ENCODE peak calls at places on chromosomes 2 and 18, in ten cellular contexts. One of them, this sample, is unnamed.

GRCh38 chr18:63980027-63980426 is 10.1 kb downstream of the SERPINB8 start:
- DNase-seq in GM23248: peak; percentile 32
- DNase-seq in NCI-H345: no peak
- DNase-seq in AG09319: no peak
- DNase-seq in non-pigmented ciliary epithelial cell: no peak
- DNase-seq in iris pigment epithelial cell: no peak
- DNase-seq in left colon: no peak
- DNase-seq in A549: no peak
- DNase-seq in GM23338: no peak
- DNase-seq in heart right ventricle: no peak
- DNase-seq in this sample: no peak

GRCh38 chr2:218438601-218439000 is 19.7 kb downstream of the VIL1 start:
- DNase-seq in GM23338: no peak
- DNase-seq in NCI-H345: no peak
- DNase-seq in non-pigmented ciliary epithelial cell: no peak
- DNase-seq in AG09319: no peak
- DNase-seq in A549: no peak
- DNase-seq in iris pigment epithelial cell: peak; percentile 20
- DNase-seq in GM23248: no peak
- DNase-seq in heart right ventricle: no peak
- DNase-seq in left colon: no peak
- DNase-seq in this sample: no peak

GRCh38 chr2:157751462-157752058 is 122.9 kb upstream of the ACVR1C start:
- DNase-seq in heart right ventricle: no peak
- DNase-seq in AG09319: no peak
- DNase-seq in iris pigment epithelial cell: peak; percentile 63
- DNase-seq in left colon: no peak
- DNase-seq in NCI-H345: peak; percentile 31
- DNase-seq in non-pigmented ciliary epithelial cell: peak; percentile 35
- DNase-seq in GM23338: peak; percentile 72
- DNase-seq in A549: no peak
- DNase-seq in GM23248: peak; percentile 10
- DNase-seq in this sample: peak; percentile 90

GRCh38 chr2:70043252-70043875 is 43.9 kb upstream of the PCBP1 start:
- DNase-seq in GM23338: no peak
- DNase-seq in GM23248: no peak
- DNase-seq in left colon: peak; percentile 33
- DNase-seq in AG09319: no peak
- DNase-seq in NCI-H345: no peak
- DNase-seq in iris pigment epithelial cell: no peak
- DNase-seq in non-pigmented ciliary epithelial cell: no peak
- DNase-seq in heart right ventricle: no peak
- DNase-seq in A549: no peak
- DNase-seq in this sample: no peak

GRCh38 chr2:3041841-3042600 is 335.6 kb downstream of the EIPR1 start:
- DNase-seq in NCI-H345: peak; percentile 41
- DNase-seq in heart right ventricle: peak; percentile 79
- DNase-seq in GM23338: no peak
- DNase-seq in non-pigmented ciliary epithelial cell: no peak
- DNase-seq in iris pigment epithelial cell: no peak
- DNase-seq in GM23248: no peak
- DNase-seq in left colon: no peak
- DNase-seq in AG09319: no peak
- DNase-seq in A549: no peak
- DNase-seq in this sample: no peak

GRCh38 chr2:64840419-64840818 is 148.8 kb upstream of the SLC1A4 start:
- DNase-seq in NCI-H345: no peak
- DNase-seq in non-pigmented ciliary epithelial cell: no peak
- DNase-seq in AG09319: no peak
- DNase-seq in iris pigment epithelial cell: no peak
- DNase-seq in heart right ventricle: no peak
- DNase-seq in GM23248: peak; percentile 79
- DNase-seq in A549: no peak
- DNase-seq in left colon: no peak
- DNase-seq in GM23338: no peak
- DNase-seq in this sample: no peak

GRCh38 chr2:196758474-196759377 is 40.8 kb downstream of the GTF3C3 start:
- DNase-seq in AG09319: peak; percentile 14
- DNase-seq in left colon: no peak
- DNase-seq in heart right ventricle: no peak
- DNase-seq in non-pigmented ciliary epithelial cell: no peak
- DNase-seq in GM23248: peak; percentile 70
- DNase-seq in NCI-H345: peak; percentile 3
- DNase-seq in iris pigment epithelial cell: peak; percentile 43
- DNase-seq in A549: no peak
- DNase-seq in GM23338: no peak
- DNase-seq in this sample: no peak

GRCh38 chr2:205387350-205388045 is 294.8 kb upstream of the NRP2 start:
- DNase-seq in NCI-H345: no peak
- DNase-seq in iris pigment epithelial cell: no peak
- DNase-seq in AG09319: no peak
- DNase-seq in GM23338: no peak
- DNase-seq in GM23248: no peak
- DNase-seq in heart right ventricle: no peak
- DNase-seq in A549: no peak
- DNase-seq in non-pigmented ciliary epithelial cell: no peak
- DNase-seq in left colon: no peak
- DNase-seq in this sample: no peak

GRCh38 chr18:74378179-74378682 is 62.6 kb downstream of the C18orf63 start:
- DNase-seq in iris pigment epithelial cell: no peak
- DNase-seq in AG09319: no peak
- DNase-seq in NCI-H345: no peak
- DNase-seq in A549: no peak
- DNase-seq in GM23338: no peak
- DNase-seq in left colon: no peak
- DNase-seq in non-pigmented ciliary epithelial cell: no peak
- DNase-seq in heart right ventricle: no peak
- DNase-seq in GM23248: peak; percentile 66
- DNase-seq in this sample: no peak

GRCh38 chr2:235495373-235496238 is 1.8 kb downstream of the AGAP1 start:
- DNase-seq in left colon: no peak
- DNase-seq in non-pigmented ciliary epithelial cell: no peak
- DNase-seq in GM23248: peak; percentile 34
- DNase-seq in heart right ventricle: no peak
- DNase-seq in A549: no peak
- DNase-seq in AG09319: no peak
- DNase-seq in iris pigment epithelial cell: no peak
- DNase-seq in NCI-H345: peak; percentile 23
- DNase-seq in GM23338: no peak
- DNase-seq in this sample: no peak

GRCh38 chr18:944440-944839 is 39.8 kb downstream of the ADCYAP1 start:
- DNase-seq in AG09319: no peak
- DNase-seq in iris pigment epithelial cell: peak; percentile 49
- DNase-seq in NCI-H345: no peak
- DNase-seq in left colon: no peak
- DNase-seq in GM23338: no peak
- DNase-seq in heart right ventricle: no peak
- DNase-seq in non-pigmented ciliary epithelial cell: peak; percentile 35
- DNase-seq in GM23248: peak; percentile 60
- DNase-seq in A549: no peak
- DNase-seq in this sample: peak; percentile 36

GRCh38 chr2:217795067-217795466 is 207.7 kb downstream of the TNS1 start:
- DNase-seq in GM23338: no peak
- DNase-seq in left colon: no peak
- DNase-seq in iris pigment epithelial cell: no peak
- DNase-seq in NCI-H345: no peak
- DNase-seq in heart right ventricle: no peak
- DNase-seq in GM23248: no peak
- DNase-seq in AG09319: no peak
- DNase-seq in non-pigmented ciliary epithelial cell: no peak
- DNase-seq in A549: no peak
- DNase-seq in this sample: no peak

GRCh38 chr2:65186872-65187851 is 40.5 kb upstream of the ACTR2 start:
- DNase-seq in left colon: peak; percentile 71
- DNase-seq in GM23338: peak; percentile 91
- DNase-seq in NCI-H345: peak; percentile 28
- DNase-seq in AG09319: peak; percentile 40
- DNase-seq in non-pigmented ciliary epithelial cell: peak; percentile 36
- DNase-seq in iris pigment epithelial cell: peak; percentile 85
- DNase-seq in A549: peak; percentile 88
- DNase-seq in heart right ventricle: peak; percentile 77
- DNase-seq in GM23248: peak; percentile 87
- DNase-seq in this sample: peak; percentile 25

GRCh38 chr2:33380661-33381183 is 95.7 kb upstream of the RASGRP3 start:
- DNase-seq in non-pigmented ciliary epithelial cell: no peak
- DNase-seq in GM23248: no peak
- DNase-seq in NCI-H345: no peak
- DNase-seq in A549: no peak
- DNase-seq in AG09319: no peak
- DNase-seq in left colon: no peak
- DNase-seq in heart right ventricle: no peak
- DNase-seq in GM23338: no peak
- DNase-seq in iris pigment epithelial cell: no peak
- DNase-seq in this sample: no peak

GRCh38 chr18:56721491-56721890 is 70.3 kb downstream of the WDR7 start:
- DNase-seq in AG09319: no peak
- DNase-seq in GM23338: no peak
- DNase-seq in NCI-H345: no peak
- DNase-seq in non-pigmented ciliary epithelial cell: no peak
- DNase-seq in iris pigment epithelial cell: peak; percentile 89
- DNase-seq in left colon: no peak
- DNase-seq in A549: no peak
- DNase-seq in GM23248: no peak
- DNase-seq in heart right ventricle: no peak
- DNase-seq in this sample: no peak

GRCh38 chr2:71498261-71498701 is 44.9 kb downstream of the DYSF start:
- DNase-seq in non-pigmented ciliary epithelial cell: peak; percentile 91
- DNase-seq in GM23338: no peak
- DNase-seq in left colon: no peak
- DNase-seq in A549: peak; percentile 25
- DNase-seq in GM23248: peak; percentile 94
- DNase-seq in iris pigment epithelial cell: peak; percentile 93
- DNase-seq in AG09319: no peak
- DNase-seq in NCI-H345: no peak
- DNase-seq in heart right ventricle: no peak
- DNase-seq in this sample: peak; percentile 99

GRCh38 chr18:10487161-10487560 is 32.7 kb downstream of the APCDD1 start:
- DNase-seq in GM23338: peak; percentile 11
- DNase-seq in non-pigmented ciliary epithelial cell: no peak
- DNase-seq in heart right ventricle: no peak
- DNase-seq in iris pigment epithelial cell: no peak
- DNase-seq in left colon: no peak
- DNase-seq in GM23248: no peak
- DNase-seq in AG09319: no peak
- DNase-seq in A549: no peak
- DNase-seq in NCI-H345: no peak
- DNase-seq in this sample: no peak

GRCh38 chr2:46847726-46848421 is 67.7 kb downstream of the MCFD2 start:
- DNase-seq in AG09319: no peak
- DNase-seq in heart right ventricle: no peak
- DNase-seq in iris pigment epithelial cell: peak; percentile 87
- DNase-seq in A549: no peak
- DNase-seq in GM23248: peak; percentile 92
- DNase-seq in NCI-H345: no peak
- DNase-seq in GM23338: no peak
- DNase-seq in left colon: no peak
- DNase-seq in non-pigmented ciliary epithelial cell: no peak
- DNase-seq in this sample: peak; percentile 61

GRCh38 chr2:197191948-197192338 is 118.6 kb downstream of the ANKRD44 start:
- DNase-seq in NCI-H345: no peak
- DNase-seq in heart right ventricle: no peak
- DNase-seq in A549: no peak
- DNase-seq in non-pigmented ciliary epithelial cell: no peak
- DNase-seq in iris pigment epithelial cell: no peak
- DNase-seq in GM23248: no peak
- DNase-seq in AG09319: no peak
- DNase-seq in left colon: no peak
- DNase-seq in GM23338: no peak
- DNase-seq in this sample: no peak

GRCh38 chr18:49645196-49645595 is 83.3 kb downstream of the LIPG start:
- DNase-seq in NCI-H345: no peak
- DNase-seq in non-pigmented ciliary epithelial cell: no peak
- DNase-seq in left colon: no peak
- DNase-seq in A549: no peak
- DNase-seq in GM23338: no peak
- DNase-seq in iris pigment epithelial cell: no peak
- DNase-seq in AG09319: no peak
- DNase-seq in GM23248: no peak
- DNase-seq in heart right ventricle: no peak
- DNase-seq in this sample: no peak

GRCh38 chr2:102072741-102073140 is 69.8 kb upstream of the IL1R1 start:
- DNase-seq in iris pigment epithelial cell: peak; percentile 90
- DNase-seq in heart right ventricle: no peak
- DNase-seq in A549: no peak
- DNase-seq in NCI-H345: no peak
- DNase-seq in GM23248: no peak
- DNase-seq in AG09319: no peak
- DNase-seq in GM23338: no peak
- DNase-seq in non-pigmented ciliary epithelial cell: no peak
- DNase-seq in left colon: no peak
- DNase-seq in this sample: no peak

GRCh38 chr2:8264981-8265380 is 416.9 kb upstream of the ID2 start:
- DNase-seq in GM23338: no peak
- DNase-seq in A549: no peak
- DNase-seq in heart right ventricle: no peak
- DNase-seq in non-pigmented ciliary epithelial cell: no peak
- DNase-seq in NCI-H345: no peak
- DNase-seq in left colon: no peak
- DNase-seq in GM23248: no peak
- DNase-seq in iris pigment epithelial cell: no peak
- DNase-seq in AG09319: no peak
- DNase-seq in this sample: no peak

GRCh38 chr18:6741290-6741689 is 11.8 kb downstream of the ARHGAP28 start:
- DNase-seq in A549: peak; percentile 4
- DNase-seq in AG09319: peak; percentile 87
- DNase-seq in non-pigmented ciliary epithelial cell: peak; percentile 96
- DNase-seq in GM23338: no peak
- DNase-seq in left colon: no peak
- DNase-seq in NCI-H345: no peak
- DNase-seq in heart right ventricle: peak; percentile 36
- DNase-seq in iris pigment epithelial cell: peak; percentile 97
- DNase-seq in GM23248: peak; percentile 95
- DNase-seq in this sample: peak; percentile 68

GRCh38 chr2:42360493-42360889 is 526 bp downstream of the COX7A2L start:
- DNase-seq in GM23338: no peak
- DNase-seq in iris pigment epithelial cell: no peak
- DNase-seq in NCI-H345: no peak
- DNase-seq in non-pigmented ciliary epithelial cell: no peak
- DNase-seq in GM23248: peak; percentile 51
- DNase-seq in AG09319: no peak
- DNase-seq in left colon: no peak
- DNase-seq in heart right ventricle: no peak
- DNase-seq in A549: no peak
- DNase-seq in this sample: no peak

GRCh38 chr2:70676301-70677035 is 91.5 kb downstream of the ADD2 start:
- DNase-seq in heart right ventricle: no peak
- DNase-seq in GM23248: no peak
- DNase-seq in NCI-H345: no peak
- DNase-seq in AG09319: no peak
- DNase-seq in GM23338: no peak
- DNase-seq in iris pigment epithelial cell: no peak
- DNase-seq in A549: no peak
- DNase-seq in left colon: no peak
- DNase-seq in non-pigmented ciliary epithelial cell: no peak
- DNase-seq in this sample: no peak

GRCh38 chr18:5456577-5457466 is 87.0 kb downstream of the EPB41L3 start:
- DNase-seq in GM23248: peak; percentile 68
- DNase-seq in left colon: no peak
- DNase-seq in NCI-H345: no peak
- DNase-seq in GM23338: peak; percentile 63
- DNase-seq in non-pigmented ciliary epithelial cell: no peak
- DNase-seq in AG09319: no peak
- DNase-seq in A549: no peak
- DNase-seq in iris pigment epithelial cell: peak; percentile 14
- DNase-seq in heart right ventricle: no peak
- DNase-seq in this sample: no peak

GRCh38 chr2:26615336-26616031 is 25.7 kb downstream of the CIB4 start:
- DNase-seq in iris pigment epithelial cell: no peak
- DNase-seq in AG09319: no peak
- DNase-seq in GM23338: peak; percentile 56
- DNase-seq in GM23248: no peak
- DNase-seq in non-pigmented ciliary epithelial cell: no peak
- DNase-seq in A549: no peak
- DNase-seq in heart right ventricle: no peak
- DNase-seq in NCI-H345: no peak
- DNase-seq in left colon: no peak
- DNase-seq in this sample: no peak

GRCh38 chr2:112839407-112840067 is 3.0 kb upstream of the IL1B start:
- DNase-seq in GM23338: no peak
- DNase-seq in AG09319: no peak
- DNase-seq in iris pigment epithelial cell: peak; percentile 57
- DNase-seq in NCI-H345: no peak
- DNase-seq in non-pigmented ciliary epithelial cell: no peak
- DNase-seq in left colon: no peak
- DNase-seq in A549: no peak
- DNase-seq in heart right ventricle: no peak
- DNase-seq in GM23248: peak; percentile 24
- DNase-seq in this sample: no peak